ENCODE peak calls at places on chromosomes 6 and 20, in eight cellular contexts. One of them, this sample, is unnamed. For H3K4me1, the result is how much of the 10 kb centered on the place peaks cover.

GRCh38 chr6:98984102-98984501 is 36.4 kb upstream of the FBXL4 start:
- DNase-seq in naive thymus-derived CD4-positive, alpha-beta T cell: no peak
- DNase-seq in SK-N-SH: no peak
- DNase-seq in mammary epithelial cell: no peak
- DNase-seq in left ventricle myocardium inferior: no peak
- DNase-seq in HCT116: no peak
- DNase-seq in ovary: no peak
- DNase-seq in breast epithelium: no peak
- DNase-seq in this sample: no peak

GRCh38 chr20:58407201-58407873 is 18.3 kb downstream of the VAPB start:
- DNase-seq in naive thymus-derived CD4-positive, alpha-beta T cell: no peak
- DNase-seq in SK-N-SH: no peak
- DNase-seq in mammary epithelial cell: peak
- DNase-seq in left ventricle myocardium inferior: no peak
- DNase-seq in HCT116: no peak
- DNase-seq in ovary: no peak
- DNase-seq in breast epithelium: no peak
- DNase-seq in this sample: no peak

GRCh38 chr20:61757-62156 is 25.7 kb upstream of the DEFB125 start:
- DNase-seq in naive thymus-derived CD4-positive, alpha-beta T cell: no peak
- DNase-seq in SK-N-SH: no peak
- DNase-seq in mammary epithelial cell: peak
- DNase-seq in left ventricle myocardium inferior: no peak
- DNase-seq in HCT116: no peak
- DNase-seq in ovary: no peak
- DNase-seq in breast epithelium: no peak
- DNase-seq in this sample: no peak

GRCh38 chr6:166744654-166745134 is 117.6 kb upstream of the RPS6KA2 start:
- DNase-seq in naive thymus-derived CD4-positive, alpha-beta T cell: no peak
- DNase-seq in SK-N-SH: no peak
- DNase-seq in mammary epithelial cell: no peak
- DNase-seq in left ventricle myocardium inferior: no peak
- DNase-seq in HCT116: no peak
- DNase-seq in ovary: no peak
- DNase-seq in breast epithelium: no peak
- DNase-seq in this sample: no peak

GRCh38 chr6:150409576-150410066 is 40.8 kb downstream of the IYD start:
- DNase-seq in naive thymus-derived CD4-positive, alpha-beta T cell: no peak
- DNase-seq in SK-N-SH: no peak
- DNase-seq in mammary epithelial cell: no peak
- DNase-seq in left ventricle myocardium inferior: peak
- DNase-seq in HCT116: no peak
- DNase-seq in ovary: no peak
- DNase-seq in breast epithelium: no peak
- DNase-seq in this sample: peak

GRCh38 chr6:56911847-56912246 is 43.1 kb upstream of the BEND6 start:
- DNase-seq in naive thymus-derived CD4-positive, alpha-beta T cell: no peak
- DNase-seq in SK-N-SH: no peak
- DNase-seq in mammary epithelial cell: peak
- DNase-seq in left ventricle myocardium inferior: no peak
- DNase-seq in HCT116: peak
- DNase-seq in ovary: no peak
- DNase-seq in breast epithelium: no peak
- DNase-seq in this sample: no peak

GRCh38 chr6:39269971-39270370 is 40.7 kb upstream of the KCNK5 start:
- DNase-seq in naive thymus-derived CD4-positive, alpha-beta T cell: no peak
- DNase-seq in SK-N-SH: no peak
- DNase-seq in mammary epithelial cell: no peak
- DNase-seq in left ventricle myocardium inferior: no peak
- DNase-seq in HCT116: no peak
- DNase-seq in ovary: no peak
- DNase-seq in breast epithelium: no peak
- DNase-seq in this sample: no peak

GRCh38 chr6:16126881-16127280 is 2.0 kb upstream of the MYLIP start:
- DNase-seq in naive thymus-derived CD4-positive, alpha-beta T cell: no peak
- DNase-seq in SK-N-SH: no peak
- DNase-seq in mammary epithelial cell: no peak
- DNase-seq in left ventricle myocardium inferior: no peak
- DNase-seq in HCT116: no peak
- DNase-seq in ovary: no peak
- DNase-seq in breast epithelium: no peak
- DNase-seq in this sample: no peak

GRCh38 chr6:72616406-72617015 is 5.4 kb upstream of the KCNQ5 start:
- DNase-seq in naive thymus-derived CD4-positive, alpha-beta T cell: no peak
- DNase-seq in SK-N-SH: peak
- DNase-seq in mammary epithelial cell: peak
- DNase-seq in left ventricle myocardium inferior: no peak
- DNase-seq in HCT116: no peak
- DNase-seq in ovary: no peak
- DNase-seq in breast epithelium: no peak
- DNase-seq in this sample: no peak

GRCh38 chr20:6599876-6600275 is 167.6 kb upstream of the BMP2 start:
- DNase-seq in naive thymus-derived CD4-positive, alpha-beta T cell: no peak
- DNase-seq in SK-N-SH: no peak
- DNase-seq in mammary epithelial cell: peak
- DNase-seq in left ventricle myocardium inferior: no peak
- DNase-seq in HCT116: no peak
- DNase-seq in ovary: no peak
- DNase-seq in breast epithelium: no peak
- DNase-seq in this sample: no peak

GRCh38 chr20:41618807-41619294 is 674 bp upstream of the CHD6 start:
- DNase-seq in naive thymus-derived CD4-positive, alpha-beta T cell: no peak
- DNase-seq in SK-N-SH: no peak
- DNase-seq in mammary epithelial cell: peak
- DNase-seq in left ventricle myocardium inferior: no peak
- DNase-seq in HCT116: no peak
- DNase-seq in ovary: no peak
- DNase-seq in breast epithelium: no peak
- DNase-seq in this sample: no peak

GRCh38 chr20:41615671-41616070 is 2.5 kb downstream of the CHD6 start:
- DNase-seq in naive thymus-derived CD4-positive, alpha-beta T cell: no peak
- DNase-seq in SK-N-SH: no peak
- DNase-seq in mammary epithelial cell: no peak
- DNase-seq in left ventricle myocardium inferior: no peak
- DNase-seq in HCT116: no peak
- DNase-seq in ovary: no peak
- DNase-seq in breast epithelium: no peak
- DNase-seq in this sample: no peak

GRCh38 chr20:41617931-41618806 is at the start of gene CHD6:
- DNase-seq in naive thymus-derived CD4-positive, alpha-beta T cell: peak
- DNase-seq in SK-N-SH: peak
- DNase-seq in mammary epithelial cell: peak
- DNase-seq in left ventricle myocardium inferior: peak
- DNase-seq in HCT116: peak
- DNase-seq in ovary: peak
- DNase-seq in breast epithelium: peak
- DNase-seq in this sample: peak

GRCh38 chr20:41616228-41616627 is 1.9 kb downstream of the CHD6 start:
- DNase-seq in naive thymus-derived CD4-positive, alpha-beta T cell: no peak
- DNase-seq in SK-N-SH: no peak
- DNase-seq in mammary epithelial cell: no peak
- DNase-seq in left ventricle myocardium inferior: no peak
- DNase-seq in HCT116: no peak
- DNase-seq in ovary: no peak
- DNase-seq in breast epithelium: no peak
- DNase-seq in this sample: no peak

GRCh38 chr20:41617059-41617921 is 887 bp downstream of the CHD6 start:
- DNase-seq in naive thymus-derived CD4-positive, alpha-beta T cell: peak
- DNase-seq in SK-N-SH: peak
- DNase-seq in mammary epithelial cell: peak
- DNase-seq in left ventricle myocardium inferior: peak
- DNase-seq in HCT116: no peak
- DNase-seq in ovary: peak
- DNase-seq in breast epithelium: no peak
- DNase-seq in this sample: peak
- H3K27ac ChIP-seq in naive thymus-derived CD4-positive, alpha-beta T cell: peak
- H3K27ac ChIP-seq in SK-N-SH: peak
- H3K27ac ChIP-seq in mammary epithelial cell: peak
- H3K27ac ChIP-seq in left ventricle myocardium inferior: peak
- H3K27ac ChIP-seq in HCT116: peak
- H3K27ac ChIP-seq in ovary: no peak
- H3K27ac ChIP-seq in breast epithelium: peak
- H3K27ac ChIP-seq in this sample: peak

GRCh38 chr6:82410151-82410621 is 46.6 kb downstream of the TPBG start:
- DNase-seq in naive thymus-derived CD4-positive, alpha-beta T cell: no peak
- DNase-seq in SK-N-SH: no peak
- DNase-seq in mammary epithelial cell: no peak
- DNase-seq in left ventricle myocardium inferior: no peak
- DNase-seq in HCT116: no peak
- DNase-seq in ovary: no peak
- DNase-seq in breast epithelium: no peak
- DNase-seq in this sample: no peak

GRCh38 chr6:82413868-82414267 is 50.3 kb downstream of the TPBG start:
- DNase-seq in naive thymus-derived CD4-positive, alpha-beta T cell: no peak
- DNase-seq in SK-N-SH: no peak
- DNase-seq in mammary epithelial cell: no peak
- DNase-seq in left ventricle myocardium inferior: no peak
- DNase-seq in HCT116: no peak
- DNase-seq in ovary: no peak
- DNase-seq in breast epithelium: no peak
- DNase-seq in this sample: no peak

DNA sequence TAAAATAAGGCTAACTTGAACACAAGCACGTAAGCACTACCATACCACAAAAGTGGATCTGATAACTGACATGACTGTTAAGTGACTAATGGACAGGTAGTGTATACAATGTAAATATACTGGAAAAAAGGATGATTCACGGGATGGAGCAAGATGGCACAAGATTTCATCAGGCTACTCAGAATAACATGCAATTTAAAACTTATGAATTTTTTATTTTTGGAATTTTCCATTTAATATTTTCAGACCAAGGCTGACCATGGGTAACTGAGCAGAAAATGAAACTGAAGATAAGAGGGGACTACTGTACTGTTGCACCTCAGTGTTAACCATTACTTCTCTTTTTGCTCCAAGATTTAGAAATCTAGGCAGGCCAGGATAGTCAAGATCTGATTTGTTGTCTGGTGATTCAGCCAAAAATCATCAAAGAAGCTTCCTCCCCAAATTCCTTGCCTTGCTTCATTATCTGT is 45.4 kb downstream of the TPBG start:
- DNase-seq in naive thymus-derived CD4-positive, alpha-beta T cell: no peak
- DNase-seq in SK-N-SH: no peak
- DNase-seq in mammary epithelial cell: peak
- DNase-seq in left ventricle myocardium inferior: no peak
- DNase-seq in HCT116: no peak
- DNase-seq in ovary: no peak
- DNase-seq in breast epithelium: no peak
- DNase-seq in this sample: no peak
- H3K4me1 ChIP-seq in naive thymus-derived CD4-positive, alpha-beta T cell: under half
- H3K4me1 ChIP-seq in SK-N-SH: under half
- H3K4me1 ChIP-seq in mammary epithelial cell: under half
- H3K4me1 ChIP-seq in left ventricle myocardium inferior: under half
- H3K4me1 ChIP-seq in HCT116: under half
- H3K4me1 ChIP-seq in ovary: under half
- H3K4me1 ChIP-seq in breast epithelium: under half
- H3K4me1 ChIP-seq in this sample: under half

DNA sequence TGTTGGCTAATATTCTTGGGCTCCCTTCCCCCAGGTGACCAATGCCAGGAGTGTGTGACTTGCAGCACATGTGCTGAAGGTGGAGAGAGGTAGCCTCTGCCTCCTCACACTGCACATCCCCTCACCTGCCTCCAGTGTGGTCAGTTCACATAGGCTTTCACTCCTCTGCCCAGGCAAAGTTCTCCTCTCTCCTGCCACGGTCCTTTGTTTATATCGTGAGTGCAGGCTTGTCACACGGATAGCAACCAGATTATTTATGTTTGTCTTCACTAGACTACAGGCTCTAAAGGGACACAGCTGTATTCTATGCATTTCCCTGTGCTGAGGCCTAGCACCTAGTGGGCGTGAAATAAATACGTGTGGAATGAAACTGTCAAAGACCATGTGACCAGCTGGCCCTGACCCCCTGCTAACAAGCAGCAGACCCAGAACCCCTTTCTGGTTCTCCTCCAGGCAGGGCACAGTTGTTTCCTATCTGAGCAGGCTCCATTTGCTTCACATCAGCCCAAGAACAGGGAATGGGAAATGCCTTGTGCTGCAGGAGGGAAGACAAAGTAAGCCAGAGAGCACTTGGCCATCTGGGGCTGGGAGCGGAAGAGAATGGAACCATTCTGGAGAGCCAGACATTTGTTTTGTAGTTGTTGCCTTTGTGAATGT is 42.3 kb downstream of the UNC5CL start:
- DNase-seq in naive thymus-derived CD4-positive, alpha-beta T cell: no peak
- DNase-seq in SK-N-SH: no peak
- DNase-seq in mammary epithelial cell: no peak
- DNase-seq in left ventricle myocardium inferior: no peak
- DNase-seq in HCT116: no peak
- DNase-seq in ovary: peak
- DNase-seq in breast epithelium: no peak
- DNase-seq in this sample: no peak
- H3K4me3 ChIP-seq in naive thymus-derived CD4-positive, alpha-beta T cell: no peak
- H3K4me3 ChIP-seq in SK-N-SH: no peak
- H3K4me3 ChIP-seq in mammary epithelial cell: no peak
- H3K4me3 ChIP-seq in left ventricle myocardium inferior: peak
- H3K4me3 ChIP-seq in HCT116: peak
- H3K4me3 ChIP-seq in ovary: no peak
- H3K4me3 ChIP-seq in breast epithelium: no peak
- H3K4me3 ChIP-seq in this sample: no peak

GRCh38 chr20:14710941-14711340 is 373.5 kb upstream of the FLRT3 start:
- DNase-seq in naive thymus-derived CD4-positive, alpha-beta T cell: no peak
- DNase-seq in SK-N-SH: no peak
- DNase-seq in mammary epithelial cell: peak
- DNase-seq in left ventricle myocardium inferior: no peak
- DNase-seq in HCT116: no peak
- DNase-seq in ovary: no peak
- DNase-seq in breast epithelium: no peak
- DNase-seq in this sample: no peak
- H3K27ac ChIP-seq in naive thymus-derived CD4-positive, alpha-beta T cell: no peak
- H3K27ac ChIP-seq in SK-N-SH: no peak
- H3K27ac ChIP-seq in mammary epithelial cell: peak
- H3K27ac ChIP-seq in left ventricle myocardium inferior: no peak
- H3K27ac ChIP-seq in HCT116: no peak
- H3K27ac ChIP-seq in ovary: no peak
- H3K27ac ChIP-seq in breast epithelium: no peak
- H3K27ac ChIP-seq in this sample: no peak

GRCh38 chr20:43941476-43942212 is 27.0 kb downstream of the TOX2 start:
- DNase-seq in naive thymus-derived CD4-positive, alpha-beta T cell: no peak
- DNase-seq in SK-N-SH: no peak
- DNase-seq in mammary epithelial cell: peak
- DNase-seq in left ventricle myocardium inferior: no peak
- DNase-seq in HCT116: no peak
- DNase-seq in ovary: no peak
- DNase-seq in breast epithelium: no peak
- DNase-seq in this sample: no peak
- H3K4me1 ChIP-seq in naive thymus-derived CD4-positive, alpha-beta T cell: under half
- H3K4me1 ChIP-seq in SK-N-SH: under half
- H3K4me1 ChIP-seq in mammary epithelial cell: half or more
- H3K4me1 ChIP-seq in left ventricle myocardium inferior: under half
- H3K4me1 ChIP-seq in HCT116: half or more
- H3K4me1 ChIP-seq in ovary: under half
- H3K4me1 ChIP-seq in breast epithelium: under half
- H3K4me1 ChIP-seq in this sample: under half

GRCh38 chr6:116102856-116103255 is 2.2 kb downstream of the NT5DC1 start:
- DNase-seq in naive thymus-derived CD4-positive, alpha-beta T cell: no peak
- DNase-seq in SK-N-SH: no peak
- DNase-seq in mammary epithelial cell: no peak
- DNase-seq in left ventricle myocardium inferior: no peak
- DNase-seq in HCT116: no peak
- DNase-seq in ovary: no peak
- DNase-seq in breast epithelium: no peak
- DNase-seq in this sample: no peak
- H3K4me3 ChIP-seq in naive thymus-derived CD4-positive, alpha-beta T cell: no peak
- H3K4me3 ChIP-seq in SK-N-SH: no peak
- H3K4me3 ChIP-seq in mammary epithelial cell: no peak
- H3K4me3 ChIP-seq in left ventricle myocardium inferior: peak
- H3K4me3 ChIP-seq in HCT116: no peak
- H3K4me3 ChIP-seq in ovary: no peak
- H3K4me3 ChIP-seq in breast epithelium: no peak
- H3K4me3 ChIP-seq in this sample: no peak

This sample was measured in tibial artery.